ENCODE peak calls at places on chromosomes 12 and 14, in four cellular contexts. N, O, H and R are unnamed samples.

GRCh38 chr14:56247495-56248087 is 129.4 kb downstream of the PELI2 start:
- DNase-seq in N (peak; percentile 30), O (peak; percentile 35), H (peak; percentile 74), R (no peak)

GRCh38 chr12:82723891-82724290 is 37.2 kb downstream of the TMTC2 start:
- DNase-seq in N (no peak), O (no peak), H (no peak), R (no peak)

GRCh38 chr12:127162902-127163301 is 1104.1 kb upstream of the TMEM132C start:
- DNase-seq in N (peak; percentile 55), O (peak; percentile 14), H (peak; percentile 78), R (peak; percentile 76)

GRCh38 chr14:54381821-54382220 is 15.0 kb upstream of the CDKN3 start:
- DNase-seq in N (no peak), O (no peak), H (no peak), R (no peak)

GRCh38 chr14:60753264-60754126 is 18.9 kb downstream of the MNAT1 start:
- DNase-seq in N (no peak), O (peak; percentile 45), H (no peak), R (no peak)

GRCh38 chr14:64060648-64061096 is 207.9 kb downstream of the SYNE2 start:
- DNase-seq in N (no peak), O (peak; percentile 28), H (peak; percentile 69), R (peak; percentile 96)

GRCh38 chr12:130014485-130014807 is 110.6 kb upstream of the TMEM132D start:
- DNase-seq in N (no peak), O (no peak), H (no peak), R (no peak)

GRCh38 chr12:69266045-69266635 is 26.8 kb downstream of the CPSF6 start:
- DNase-seq in N (peak; percentile 76), O (peak; percentile 30), H (peak; percentile 70), R (peak; percentile 79)

GRCh38 chr12:82184844-82185243 is 173.3 kb downstream of the CCDC59 start:
- DNase-seq in N (no peak), O (no peak), H (no peak), R (no peak)

GRCh38 chr14:78875031-78875430 is 704.9 kb downstream of the NRXN3 start:
- DNase-seq in N (no peak), O (no peak), H (no peak), R (no peak)
- H3K4me1 ChIP-seq in N (no peaks in the 10 kb centered on the region), O (no peaks in the 10 kb centered on the region), H (no peaks in the 10 kb centered on the region), R (no peaks in the 10 kb centered on the region)

GRCh38 chr14:68792022-68792829 is 641 bp downstream of the ZFP36L1 start:
- DNase-seq in N (no peak), O (no peak), H (peak; percentile 45), R (peak; percentile 30)
- H3K27me3 ChIP-seq in N (no peaks in the 10 kb centered on the region), O (no peaks in the 10 kb centered on the region), H (no peaks in the 10 kb centered on the region), R (no peaks in the 10 kb centered on the region)

DNA sequence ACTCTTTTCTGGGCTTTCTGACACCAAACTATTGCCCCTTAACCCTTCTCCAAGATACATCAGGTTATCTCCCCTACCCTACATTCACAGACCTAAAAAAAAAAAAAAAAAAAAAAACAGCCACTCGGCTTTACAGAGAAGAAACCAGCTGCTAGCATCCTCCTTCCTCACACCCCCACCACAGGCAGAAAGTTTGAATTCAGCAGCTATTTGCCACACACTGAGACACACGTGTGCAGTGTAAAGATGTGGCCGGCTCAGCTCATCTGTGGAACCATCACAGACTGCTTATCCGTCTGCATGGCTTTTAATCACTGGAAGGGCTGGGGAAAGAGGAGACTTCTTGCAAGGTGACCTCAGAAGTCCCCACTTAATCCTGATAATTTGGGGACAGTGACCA is 50.1 kb downstream of the VWF start:
- DNase-seq in N (no peak), O (no peak), H (no peak), R (no peak)
- H3K4me1 ChIP-seq in N (peaks cover 15% of the 10 kb centered on the region), O (no peaks in the 10 kb centered on the region), H (peaks cover 4% of the 10 kb centered on the region), R (peaks cover 10% of the 10 kb centered on the region)

GRCh38 chr14:72510566-72510965 is 383.3 kb downstream of the DPF3 start:
- DNase-seq in N (no peak), O (no peak), H (no peak), R (no peak)
- H3K27me3 ChIP-seq in N (peaks cover 39% of the 10 kb centered on the region), O (no peaks in the 10 kb centered on the region), H (peaks cover 23% of the 10 kb centered on the region), R (no peaks in the 10 kb centered on the region)

DNA sequence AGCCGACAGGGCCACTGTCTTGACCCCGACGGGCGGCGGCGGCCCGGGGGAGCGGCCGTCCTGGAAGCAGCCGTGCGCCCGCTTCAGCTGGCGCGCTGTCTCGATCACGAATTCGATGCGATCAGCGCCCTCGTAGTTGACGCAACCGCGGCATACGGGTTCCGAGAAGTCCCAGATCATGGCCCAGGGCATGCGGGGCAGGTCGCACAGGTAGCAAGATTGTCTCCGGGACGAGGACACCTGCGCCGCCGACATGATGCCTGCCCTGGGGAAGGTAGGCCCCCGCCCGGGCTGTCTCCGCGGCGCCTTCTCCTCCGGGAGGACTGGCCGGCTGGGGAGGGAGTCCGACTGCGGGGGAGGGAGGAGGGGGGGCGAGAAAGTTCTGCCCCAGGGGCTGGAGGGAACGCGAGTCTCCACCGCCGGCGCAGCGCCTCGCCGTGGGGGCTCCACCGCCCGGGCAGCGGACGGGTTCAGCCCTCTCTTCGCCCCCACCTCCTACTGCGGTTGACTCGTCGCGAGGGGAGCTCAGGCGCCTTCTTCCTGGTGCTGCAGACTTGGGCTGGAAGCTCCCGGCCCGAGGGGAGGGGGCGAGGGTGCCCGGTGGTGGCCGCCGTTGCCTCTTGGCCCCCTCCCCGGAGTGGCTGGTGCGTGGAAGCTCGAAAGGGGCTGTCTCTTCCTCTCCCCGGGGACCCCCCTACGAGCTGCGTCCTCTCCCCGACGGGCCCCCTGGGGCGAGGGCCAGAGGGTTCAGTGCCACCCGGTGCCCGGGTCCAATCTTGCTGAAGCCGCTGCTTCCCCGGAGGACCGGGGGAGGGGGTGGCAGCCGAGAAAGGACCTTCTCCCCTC is 747 bp downstream of the IRF2BPL start:
- DNase-seq in N (peak; percentile 84), O (peak; percentile 86), H (peak; percentile 72), R (peak; percentile 56)
- H3K4me1 ChIP-seq in N (peaks cover 24% of the 10 kb centered on the region), O (peaks cover 47% of the 10 kb centered on the region), H (peaks cover 51% of the 10 kb centered on the region), R (peaks cover 53% of the 10 kb centered on the region)

GRCh38 chr12:54452628-54453027 is 20.8 kb downstream of the GTSF1 start:
- DNase-seq in N (no peak), O (no peak), H (no peak), R (no peak)
- H3K27me3 ChIP-seq in N (peaks cover 2% of the 10 kb centered on the region), O (peaks cover 45% of the 10 kb centered on the region), H (peaks cover 68% of the 10 kb centered on the region), R (peaks cover 2% of the 10 kb centered on the region)